ENCODE peak calls at places on chromosome 1, in ten cellular contexts. P is heart left ventricle, H is adrenal gland, I is A549, A is tibial nerve, Q is IMR-90, X is transverse colon, R is ovary, C is vagina, L is endothelial cell of umbilical vein. T is an unnamed sample.

GRCh38 chr1:221708076-221708571 is 33.8 kb downstream of the DUSP10 start:
- DNase-seq in P (no peak), H (no peak), I (no peak), A (no peak), Q (no peak), X (no peak), R (no peak), C (no peak), L (no peak), T (peak)

GRCh38 chr1:205513774-205514173 is 9.3 kb downstream of the CDK18 start:
- DNase-seq in P (no peak), H (no peak), I (no peak), A (no peak), Q (no peak), X (no peak), R (no peak), C (no peak), L (no peak), T (no peak)

GRCh38 chr1:36968730-36969129 is 65.6 kb downstream of the GRIK3 start:
- DNase-seq in P (no peak), H (no peak), I (no peak), A (no peak), Q (no peak), X (no peak), R (no peak), C (no peak), L (no peak), T (no peak)

GRCh38 chr1:5753431-5754078 is 238.7 kb downstream of the NPHP4 start:
- DNase-seq in P (peak), H (no peak), I (no peak), A (peak), Q (no peak), X (no peak), R (no peak), C (no peak), L (no peak), T (no peak)

GRCh38 chr1:196405839-196406238 is 202.4 kb downstream of the KCNT2 start:
- DNase-seq in P (no peak), H (no peak), I (no peak), A (no peak), Q (no peak), X (no peak), R (no peak), C (no peak), L (no peak), T (no peak)

GRCh38 chr1:110235181-110235838 is 25.2 kb downstream of the KCNC4 start:
- DNase-seq in P (no peak), H (no peak), I (no peak), A (no peak), Q (no peak), X (no peak), R (peak), C (no peak), L (peak), T (no peak)

GRCh38 chr1:96524100-96524499 is 197.5 kb upstream of the PTBP2 start:
- DNase-seq in P (no peak), H (no peak), I (no peak), A (no peak), Q (no peak), X (no peak), R (no peak), C (no peak), L (no peak), T (no peak)

GRCh38 chr1:192580351-192580962 is 4.9 kb downstream of the RGS1 start:
- DNase-seq in P (no peak), H (peak), I (no peak), A (no peak), Q (peak), X (peak), R (no peak), C (no peak), L (peak), T (no peak)

GRCh38 chr1:92961896-92962752 is 862 bp upstream of the DIPK1A start:
- DNase-seq in P (peak), H (no peak), I (peak), A (peak), Q (peak), X (peak), R (no peak), C (no peak), L (peak), T (peak)

GRCh38 chr1:66380452-66381212 is 153.3 kb upstream of the SGIP1 start:
- DNase-seq in P (no peak), H (no peak), I (no peak), A (no peak), Q (no peak), X (peak), R (no peak), C (no peak), L (no peak), T (no peak)

GRCh38 chr1:55716610-55717009 is 501.4 kb upstream of the USP24 start:
- DNase-seq in P (no peak), H (no peak), I (no peak), A (no peak), Q (peak), X (no peak), R (no peak), C (no peak), L (no peak), T (no peak)

GRCh38 chr1:232282541-232282940 is 347.4 kb downstream of the SIPA1L2 start:
- DNase-seq in P (no peak), H (no peak), I (no peak), A (no peak), Q (no peak), X (no peak), R (no peak), C (no peak), L (no peak), T (no peak)

GRCh38 chr1:78165816-78166215 is 120.0 kb downstream of the GIPC2 start:
- DNase-seq in P (no peak), H (no peak), I (no peak), A (no peak), Q (peak), X (no peak), R (no peak), C (no peak), L (no peak), T (no peak)

GRCh38 chr1:247331172-247331525 is 518 bp downstream of the ZNF496 start:
- DNase-seq in P (peak), H (peak), I (peak), A (peak), Q (peak), X (peak), R (peak), C (no peak), L (peak), T (peak)

GRCh38 chr1:209768354-209768774 is 12.5 kb downstream of the TRAF3IP3 start:
- DNase-seq in P (no peak), H (no peak), I (no peak), A (no peak), Q (no peak), X (peak), R (no peak), C (no peak), L (no peak), T (no peak)

GRCh38 chr1:57468661-57469523 is 45.0 kb upstream of the DAB1 start:
- DNase-seq in P (no peak), H (no peak), I (no peak), A (no peak), Q (peak), X (no peak), R (no peak), C (no peak), L (no peak), T (no peak)

GRCh38 chr1:239306426-239306825 is 79.9 kb upstream of the CHRM3 start:
- DNase-seq in P (no peak), H (no peak), I (no peak), A (no peak), Q (no peak), X (no peak), R (no peak), C (no peak), L (no peak), T (no peak)

GRCh38 chr1:75115654-75116053 is 18.5 kb upstream of the LHX8 start:
- DNase-seq in P (no peak), H (no peak), I (no peak), A (no peak), Q (no peak), X (no peak), R (no peak), C (no peak), L (no peak), T (no peak)

GRCh38 chr1:242203290-242203689 is 204.4 kb upstream of the MAP1LC3C start:
- DNase-seq in P (no peak), H (no peak), I (no peak), A (no peak), Q (no peak), X (no peak), R (no peak), C (no peak), L (no peak), T (no peak)

GRCh38 chr1:204113900-204114299 is 37.9 kb downstream of the ETNK2 start:
- DNase-seq in P (no peak), H (no peak), I (no peak), A (no peak), Q (peak), X (no peak), R (no peak), C (no peak), L (peak), T (no peak)

GRCh38 chr1:211833174-211833820 is 2.7 kb upstream of the LPGAT1 start:
- DNase-seq in P (no peak), H (no peak), I (no peak), A (no peak), Q (no peak), X (no peak), R (no peak), C (no peak), L (no peak), T (no peak)

GRCh38 chr1:224273651-224274050 is 56.3 kb downstream of the NVL start:
- DNase-seq in P (no peak), H (no peak), I (no peak), A (no peak), Q (peak), X (peak), R (no peak), C (no peak), L (no peak), T (no peak)

GRCh38 chr1:54922921-54923421 is 36.0 kb upstream of the DHCR24 start:
- DNase-seq in P (peak), H (peak), I (no peak), A (no peak), Q (no peak), X (no peak), R (no peak), C (no peak), L (no peak), T (no peak)

DNA sequence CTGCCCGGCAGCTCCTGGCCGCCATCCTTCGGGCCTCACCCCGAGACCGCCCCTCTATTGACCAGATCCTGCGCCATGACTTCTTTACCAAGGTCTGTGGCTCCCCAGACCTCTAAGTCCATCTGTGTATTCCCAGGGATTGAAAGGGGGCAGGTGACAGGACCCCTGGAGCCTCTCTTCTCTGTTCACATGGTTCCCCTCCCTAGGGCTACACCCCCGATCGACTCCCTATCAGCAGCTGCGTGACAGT is 2.8 kb downstream of the PLK3 start:
- DNase-seq in P (no peak), H (no peak), I (no peak), A (no peak), Q (no peak), X (no peak), R (no peak), C (no peak), L (no peak), T (peak)
- H3K4me3 ChIP-seq in P (peak), H (no peak), I (no peak), A (no peak), Q (no peak), X (no peak), R (no peak), C (no peak), L (no peak), T (no peak)

GRCh38 chr1:219927956-219928790 is at the start of gene SLC30A10:
- DNase-seq in P (no peak), H (peak), I (peak), A (no peak), Q (no peak), X (peak), R (no peak), C (no peak), L (peak), T (no peak)
- TF ChIP-seq CTCF in P (no peak), H (no peak), I (peak), A (no peak), Q (no peak), X (no peak), R (no peak), C (no peak), L (no peak), T (no peak)

DNA sequence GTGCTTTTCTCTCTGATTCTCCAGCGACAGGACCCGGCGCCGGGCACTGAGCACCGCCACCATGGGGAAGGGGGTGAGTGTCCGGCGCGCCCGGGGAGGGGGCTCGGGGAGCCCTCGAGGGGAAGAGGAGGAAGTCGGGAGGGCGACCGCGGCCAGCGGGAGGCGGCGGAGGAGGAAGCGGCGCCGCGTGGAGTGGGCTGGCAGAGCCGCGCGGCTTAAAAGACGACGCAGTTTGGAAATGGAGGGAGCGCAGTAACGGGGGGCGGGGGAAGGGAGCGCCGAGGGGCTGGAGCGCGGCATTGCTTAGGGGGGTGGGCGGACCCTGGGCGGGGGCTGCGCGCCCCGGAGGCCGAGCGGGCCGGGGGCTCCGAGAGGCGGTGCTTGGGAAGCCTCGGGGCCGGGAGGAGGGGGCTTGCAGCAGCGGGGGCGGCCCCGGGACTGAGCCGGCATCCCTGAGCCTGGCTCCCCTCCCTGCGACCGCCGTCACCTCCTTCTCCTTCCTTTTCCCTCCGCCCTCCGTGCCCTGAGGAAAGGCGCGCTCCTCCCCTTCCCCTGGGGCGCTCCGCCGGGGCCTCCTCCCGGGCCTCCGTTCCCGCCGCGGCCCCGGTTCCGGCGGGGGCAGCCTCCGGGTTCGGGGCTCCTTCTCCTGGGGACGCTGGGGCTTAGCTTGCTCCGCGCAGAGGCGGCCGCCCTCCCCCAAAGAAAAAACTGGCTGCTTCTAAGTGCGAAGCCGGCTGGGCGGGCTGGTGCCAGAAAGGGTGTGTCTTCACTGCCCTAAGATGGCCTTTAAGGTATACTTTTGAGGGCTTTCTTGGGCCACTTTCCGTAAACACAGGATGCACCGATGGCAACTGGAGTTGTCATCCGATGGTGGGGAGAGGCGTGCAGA is 651 bp downstream of the ATP1A1 start:
- DNase-seq in P (peak), H (peak), I (no peak), A (peak), Q (peak), X (peak), R (peak), C (no peak), L (peak), T (peak)
- TF ChIP-seq POLR2A in P (no peak), H (peak), I (no peak), A (no peak), Q (no peak), X (peak), R (peak), C (no peak), L (no peak), T (no peak)

GRCh38 chr1:153534226-153534932 is 1.4 kb downstream of the S100A6 start:
- DNase-seq in P (no peak), H (no peak), I (peak), A (no peak), Q (peak), X (no peak), R (peak), C (peak), L (no peak), T (peak)
- H3K4me3 ChIP-seq in P (peak), H (no peak), I (peak), A (peak), Q (peak), X (peak), R (peak), C (peak), L (peak), T (peak)